ENCODE peak calls at places on chromosomes 6 and 20, in ten cellular contexts. E is lung, B is H9, L is fibroblast of lung, C is GM23338, H is astrocyte, J is colonic mucosa, X is breast epithelium, A is GM23248, W is left ventricle myocardium inferior. O is an unnamed sample.

GRCh38 chr6:125356888-125357287 is 55.1 kb upstream of the HDDC2 start:
- DNase-seq in H (no peak), A (no peak), L (no peak), W (no peak), J (no peak), B (peak; percentile 36), X (no peak), E (no peak), C (peak; percentile 38), O (no peak)

GRCh38 chr20:62150236-62150575 is 6.6 kb downstream of the SS18L1 start:
- DNase-seq in C (no peak), H (no peak), X (no peak), B (no peak), A (no peak), E (no peak), W (no peak), J (no peak), L (no peak), O (no peak)

GRCh38 chr6:3592371-3592941 is 135.6 kb upstream of the SLC22A23 start:
- DNase-seq in L (peak; percentile 93), X (no peak), H (peak; percentile 94), W (no peak), B (no peak), A (peak; percentile 92), E (no peak), C (no peak), J (no peak), O (peak; percentile 88)

GRCh38 chr20:1423625-1424106 is 30.8 kb upstream of the FKBP1A start:
- DNase-seq in A (peak; percentile 78), J (peak; percentile 63), C (peak; percentile 98), W (no peak), L (peak; percentile 79), E (peak; percentile 51), B (peak; percentile 94), X (no peak), H (peak; percentile 73), O (no peak)

GRCh38 chr6:27617046-27617687 is 144.3 kb upstream of the ZNF184 start:
- DNase-seq in X (no peak), C (peak; percentile 54), H (peak; percentile 17), J (no peak), A (peak; percentile 50), B (no peak), W (no peak), E (no peak), L (peak; percentile 26), O (no peak)

GRCh38 chr6:135231469-135231844 is 50.3 kb downstream of the MYB start:
- DNase-seq in W (no peak), L (no peak), H (no peak), C (no peak), E (no peak), A (peak; percentile 57), X (no peak), B (no peak), J (peak; percentile 53), O (no peak)

GRCh38 chr6:134368670-134369069 is 50.8 kb upstream of the SGK1 start:
- DNase-seq in H (no peak), E (no peak), B (no peak), L (no peak), X (no peak), A (no peak), W (no peak), C (no peak), J (no peak), O (no peak)

GRCh38 chr6:25671652-25672051 is 19.6 kb downstream of the SCGN start:
- DNase-seq in L (no peak), X (no peak), W (no peak), E (no peak), H (no peak), B (no peak), J (no peak), C (no peak), A (no peak), O (no peak)

DNA sequence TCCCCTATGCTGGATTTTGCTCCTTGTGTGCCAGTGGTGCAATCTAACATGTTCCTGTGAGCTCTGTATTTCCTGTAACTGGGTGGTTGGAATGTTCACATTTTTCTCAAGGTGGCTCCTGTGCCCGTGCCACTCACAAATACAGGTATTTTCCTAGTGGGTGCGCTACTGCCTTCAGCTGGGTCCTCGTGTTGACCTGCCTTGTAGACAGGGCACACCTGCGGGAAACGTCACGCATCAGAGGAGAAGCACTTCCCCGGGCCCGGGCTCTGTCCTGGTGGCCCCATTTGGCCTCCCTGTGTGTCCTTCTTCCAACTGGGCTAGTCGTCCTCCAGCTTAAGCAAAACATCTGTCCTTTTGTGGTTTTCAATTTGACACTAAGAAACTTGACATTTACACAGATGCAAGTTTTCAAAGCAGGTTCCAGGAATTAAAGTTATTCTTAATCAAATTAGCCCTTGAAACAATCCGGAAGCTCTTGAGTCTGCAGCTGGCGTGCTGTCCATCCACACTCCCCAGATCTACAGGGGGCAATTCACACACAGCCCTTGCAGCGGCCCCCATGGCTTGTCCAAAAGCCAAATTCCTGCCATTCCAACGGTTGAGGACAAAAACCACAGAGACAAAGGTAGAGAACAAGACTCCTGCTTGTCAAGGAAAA is 275.1 kb downstream of the CDC5L start:
- DNase-seq in H (peak; percentile 97), E (peak; percentile 34), L (no peak), A (no peak), X (no peak), C (peak; percentile 95), W (no peak), J (no peak), B (peak; percentile 85), O (no peak)
- H3K4me1 ChIP-seq in H (peaks cover 49% of the 10 kb centered on the region), E (peaks cover 4% of the 10 kb centered on the region), L (peaks cover 5% of the 10 kb centered on the region), A (peaks cover 74% of the 10 kb centered on the region), X (peaks cover 10% of the 10 kb centered on the region), C (peaks cover 44% of the 10 kb centered on the region), W (no peaks in the 10 kb centered on the region), J (no peaks in the 10 kb centered on the region), B (peaks cover 36% of the 10 kb centered on the region), O (peaks cover 35% of the 10 kb centered on the region)

GRCh38 chr6:137167702-137168377 is 5.6 kb downstream of the IL22RA2 start:
- DNase-seq in B (no peak), W (no peak), L (no peak), A (no peak), J (no peak), H (no peak), X (no peak), C (no peak), E (no peak), O (no peak)
- H3K4me1 ChIP-seq in B (peaks cover 4% of the 10 kb centered on the region), W (peaks cover 10% of the 10 kb centered on the region), L (no peaks in the 10 kb centered on the region), A (no peaks in the 10 kb centered on the region), J (no peaks in the 10 kb centered on the region), H (no peaks in the 10 kb centered on the region), X (peaks cover 11% of the 10 kb centered on the region), C (peaks cover 26% of the 10 kb centered on the region), E (no peaks in the 10 kb centered on the region), O (no peaks in the 10 kb centered on the region)

GRCh38 chr20:44477151-44477550 is 1.5 kb downstream of the TTPAL start:
- DNase-seq in W (no peak), C (no peak), A (peak; percentile 25), L (no peak), J (no peak), E (no peak), H (no peak), B (no peak), X (no peak), O (no peak)

GRCh38 chr20:44478188-44478587 is 2.5 kb downstream of the TTPAL start:
- DNase-seq in H (no peak), A (no peak), J (no peak), X (no peak), B (no peak), L (no peak), W (no peak), C (no peak), E (no peak), O (no peak)

GRCh38 chr20:44481719-44482416 is 6.2 kb downstream of the TTPAL start:
- DNase-seq in X (no peak), J (no peak), E (no peak), H (no peak), L (no peak), C (no peak), B (no peak), A (no peak), W (no peak), O (no peak)

GRCh38 chr20:44480097-44480496 is 4.4 kb downstream of the TTPAL start:
- DNase-seq in C (no peak), X (no peak), A (no peak), B (no peak), E (no peak), J (no peak), H (no peak), W (no peak), L (no peak), O (no peak)

DNA sequence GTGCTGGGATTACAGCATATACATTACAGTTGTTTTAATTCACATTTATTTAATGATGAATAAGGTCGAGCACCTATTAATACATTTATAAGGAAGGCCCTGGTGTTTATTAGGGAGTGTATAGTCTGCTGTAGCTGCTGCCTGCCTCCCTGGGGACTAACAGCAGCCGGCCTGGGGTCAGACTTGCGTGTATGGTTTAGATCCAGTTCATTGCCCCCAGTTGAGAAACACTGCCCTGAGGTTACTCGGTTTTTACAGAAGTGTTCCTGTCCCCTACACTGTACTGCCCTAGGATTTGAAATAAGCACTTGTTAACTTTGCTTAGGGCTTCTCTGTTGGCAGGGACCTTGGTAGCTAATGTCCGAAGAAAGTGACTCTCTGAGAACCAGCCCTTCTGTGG is 4.0 kb downstream of the TTPAL start:
- DNase-seq in B (no peak), A (no peak), H (no peak), W (no peak), C (no peak), J (no peak), X (no peak), L (no peak), E (no peak), O (no peak)
- H3K4me1 ChIP-seq in B (peaks cover 3% of the 10 kb centered on the region), A (peaks cover 10% of the 10 kb centered on the region), H (peaks cover 18% of the 10 kb centered on the region), W (peaks cover 21% of the 10 kb centered on the region), C (peaks cover 5% of the 10 kb centered on the region), J (no peaks in the 10 kb centered on the region), X (peaks cover 4% of the 10 kb centered on the region), L (peaks cover 2% of the 10 kb centered on the region), E (peaks cover 8% of the 10 kb centered on the region), O (peaks cover 20% of the 10 kb centered on the region)

GRCh38 chr20:48732081-48732829 is 95.5 kb downstream of the PREX1 start:
- DNase-seq in W (no peak), C (no peak), H (no peak), J (no peak), A (no peak), X (no peak), L (no peak), B (no peak), E (no peak), O (no peak)

GRCh38 chr20:48729538-48729937 is 98.3 kb downstream of the PREX1 start:
- DNase-seq in X (no peak), E (no peak), C (no peak), L (no peak), B (no peak), W (no peak), A (no peak), J (no peak), H (no peak), O (no peak)

GRCh38 chr20:48733296-48733790 is 94.5 kb downstream of the PREX1 start:
- DNase-seq in A (peak; percentile 19), B (no peak), L (no peak), X (no peak), H (peak; percentile 42), J (no peak), C (peak; percentile 21), E (no peak), W (no peak), O (no peak)

GRCh38 chr20:48730977-48731376 is 96.8 kb downstream of the PREX1 start:
- DNase-seq in A (no peak), H (no peak), J (no peak), E (no peak), C (no peak), X (no peak), L (no peak), B (no peak), W (no peak), O (no peak)

DNA sequence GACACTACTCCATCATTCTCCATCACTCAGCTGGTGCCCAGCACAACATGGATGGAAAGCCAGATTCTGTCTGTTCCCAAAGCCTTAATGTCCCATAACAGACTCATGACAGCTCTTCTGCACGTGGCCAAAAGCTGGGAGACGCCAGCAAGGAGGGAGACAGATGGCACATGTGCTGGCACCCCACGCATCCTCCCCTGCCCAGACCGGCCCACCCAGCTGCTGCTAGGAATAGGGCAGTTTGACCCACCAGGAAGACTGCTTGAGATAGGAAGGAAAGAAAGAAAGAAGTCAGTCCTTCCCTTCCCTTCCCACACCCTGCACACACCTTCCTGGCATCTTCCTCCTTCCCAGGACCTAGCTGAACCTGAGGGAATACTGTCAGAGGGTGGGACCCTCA is 96.2 kb downstream of the PREX1 start:
- DNase-seq in H (no peak), A (no peak), L (no peak), J (no peak), W (no peak), B (no peak), X (no peak), C (no peak), E (no peak), O (no peak)
- H3K4me1 ChIP-seq in H (peaks cover 7% of the 10 kb centered on the region), A (no peaks in the 10 kb centered on the region), L (no peaks in the 10 kb centered on the region), J (no peaks in the 10 kb centered on the region), W (peaks cover 43% of the 10 kb centered on the region), B (no peaks in the 10 kb centered on the region), X (peaks cover 5% of the 10 kb centered on the region), C (no peaks in the 10 kb centered on the region), E (peaks cover 16% of the 10 kb centered on the region), O (no peaks in the 10 kb centered on the region)

O was measured in vagina.